ENCODE peak calls at places on chromosomes 3 and 15, in eight cellular contexts. V is adipocyte; G is left lung; H is D341Med; P is fibroblast of lung; W is left kidney; D is omental fat pad; M is stimulated activated effector memory CD8-positive, alpha-beta T cell treated with anti-CD3 and anti-CD28 coated beads, Interleukin-12 subunit alpha, Interleukin-12 subunit beta, amount 100 ng/mL, for 72 hours. X is an unnamed sample.

GRCh38 chr15:84821501-84822021 is 4.4 kb downstream of the ALPK3 start:
- DNase-seq in V (no peak), G (no peak), H (no peak), P (no peak), W (peak; percentile 68), D (no peak), M (no peak), X (no peak)

GRCh38 chr15:22839046-22839705 is 710 bp downstream of the NIPA2 start:
- DNase-seq in V (peak; percentile 59), G (no peak), H (no peak), P (peak; percentile 17), W (peak; percentile 18), D (no peak), M (no peak), X (no peak)

GRCh38 chr3:185630182-185630622 is 44.1 kb downstream of the SENP2 start:
- DNase-seq in V (peak; percentile 39), G (no peak), H (no peak), P (peak; percentile 56), W (no peak), D (no peak), M (no peak), X (peak; percentile 60)

GRCh38 chr3:153221748-153222162 is 59.7 kb downstream of the RAP2B start:
- DNase-seq in V (peak; percentile 78), G (no peak), H (no peak), P (peak; percentile 99), W (peak; percentile 34), D (no peak), M (peak; percentile 76), X (peak; percentile 85)

GRCh38 chr3:15097889-15098288 is 1.1 kb downstream of the RBSN start:
- DNase-seq in V (peak; percentile 20), G (no peak), H (no peak), P (peak; percentile 64), W (peak; percentile 9), D (no peak), M (peak; percentile 77), X (no peak)

GRCh38 chr15:77503240-77503639 is 82.6 kb downstream of the HMG20A start:
- DNase-seq in V (no peak), G (no peak), H (no peak), P (no peak), W (peak; percentile 42), D (no peak), M (no peak), X (no peak)

GRCh38 chr15:63640146-63640545 is 43.0 kb downstream of the FBXL22 start:
- DNase-seq in V (no peak), G (no peak), H (no peak), P (no peak), W (no peak), D (no peak), M (no peak), X (no peak)

GRCh38 chr3:127428344-127429001 is 140.6 kb upstream of the PRR20G start:
- DNase-seq in V (no peak), G (no peak), H (no peak), P (no peak), W (no peak), D (no peak), M (no peak), X (no peak)

GRCh38 chr15:91199511-91199910 is 99.5 kb downstream of the SV2B start:
- DNase-seq in V (no peak), G (no peak), H (no peak), P (no peak), W (no peak), D (no peak), M (no peak), X (no peak)

GRCh38 chr3:187267306-187267705 is 24.2 kb downstream of the MASP1 start:
- DNase-seq in V (no peak), G (no peak), H (no peak), P (no peak), W (no peak), D (no peak), M (no peak), X (no peak)

GRCh38 chr3:30185872-30186271 is 420.5 kb upstream of the TGFBR2 start:
- DNase-seq in V (no peak), G (no peak), H (no peak), P (no peak), W (no peak), D (no peak), M (no peak), X (no peak)

GRCh38 chr3:195078891-195079440 is 192.0 kb downstream of the XXYLT1 start:
- DNase-seq in V (no peak), G (peak; percentile 19), H (no peak), P (no peak), W (no peak), D (no peak), M (no peak), X (no peak)

GRCh38 chr15:77818484-77819270 is 186.0 kb upstream of the LINGO1 start:
- DNase-seq in V (no peak), G (no peak), H (peak; percentile 50), P (no peak), W (no peak), D (no peak), M (no peak), X (no peak)

GRCh38 chr3:189340680-189341460 is 169.1 kb downstream of the TPRG1 start:
- DNase-seq in V (no peak), G (no peak), H (no peak), P (no peak), W (peak; percentile 63), D (no peak), M (no peak), X (peak; percentile 55)

GRCh38 chr15:71682051-71682450 is 128.3 kb upstream of the NR2E3 start:
- DNase-seq in V (no peak), G (no peak), H (no peak), P (no peak), W (no peak), D (no peak), M (peak; percentile 3), X (no peak)

GRCh38 chr3:38565339-38566214 is 69.4 kb downstream of the EXOG start:
- DNase-seq in V (no peak), G (peak; percentile 50), H (no peak), P (no peak), W (no peak), D (no peak), M (no peak), X (no peak)

GRCh38 chr15:48413304-48413703 is 82.1 kb downstream of the DUT start:
- DNase-seq in V (peak; percentile 84), G (no peak), H (no peak), P (peak; percentile 54), W (no peak), D (no peak), M (no peak), X (peak; percentile 16)

GRCh38 chr3:71723452-71724170 is 1.6 kb downstream of the EIF4E3 start:
- DNase-seq in V (no peak), G (no peak), H (no peak), P (no peak), W (no peak), D (no peak), M (peak; percentile 67), X (no peak)

GRCh38 chr3:136938334-136938733 is 19.4 kb upstream of the IL20RB start:
- DNase-seq in V (peak; percentile 34), G (no peak), H (no peak), P (peak; percentile 60), W (no peak), D (no peak), M (no peak), X (no peak)

GRCh38 chr3:61802772-61803171 is 241.4 kb downstream of the PTPRG start:
- DNase-seq in V (no peak), G (no peak), H (no peak), P (no peak), W (no peak), D (no peak), M (no peak), X (no peak)

GRCh38 chr3:99313481-99313880 is 324.9 kb upstream of the COL8A1 start:
- DNase-seq in V (peak; percentile 82), G (no peak), H (no peak), P (peak; percentile 34), W (no peak), D (no peak), M (no peak), X (no peak)

GRCh38 chr3:34727700-34728099 is 911.6 kb upstream of the ARPP21 start:
- DNase-seq in V (no peak), G (no peak), H (no peak), P (no peak), W (peak; percentile 4), D (no peak), M (no peak), X (no peak)

GRCh38 chr3:53613111-53613510 is 118.7 kb downstream of the CACNA1D start:
- DNase-seq in V (no peak), G (no peak), H (no peak), P (no peak), W (no peak), D (no peak), M (no peak), X (no peak)

GRCh38 chr3:154843647-154844046 is 236.5 kb upstream of the MME start:
- DNase-seq in V (no peak), G (no peak), H (no peak), P (no peak), W (no peak), D (no peak), M (no peak), X (no peak)

GRCh38 chr3:183493296-183494045 is 62.0 kb downstream of the KLHL6 start:
- DNase-seq in V (no peak), G (no peak), H (no peak), P (no peak), W (no peak), D (no peak), M (no peak), X (no peak)

GRCh38 chr15:37016287-37016686 is 84.1 kb downstream of the MEIS2 start:
- DNase-seq in V (peak; percentile 41), G (no peak), H (no peak), P (peak; percentile 94), W (peak; percentile 66), D (no peak), M (no peak), X (no peak)

GRCh38 chr3:113205481-113205880 is 5.9 kb upstream of the BOC start:
- DNase-seq in V (no peak), G (no peak), H (no peak), P (no peak), W (no peak), D (no peak), M (peak; percentile 4), X (no peak)

GRCh38 chr3:124429129-124429815 is 301.0 kb upstream of the UMPS start:
- DNase-seq in V (peak; percentile 81), G (no peak), H (no peak), P (peak; percentile 69), W (peak; percentile 35), D (no peak), M (no peak), X (peak; percentile 54)

GRCh38 chr15:48984811-48985352 is 21.2 kb upstream of the SHC4 start:
- DNase-seq in V (peak; percentile 45), G (no peak), H (no peak), P (peak; percentile 36), W (no peak), D (no peak), M (no peak), X (no peak)

GRCh38 chr15:80404057-80404718 is at the start of gene ARNT2:
- DNase-seq in V (peak; percentile 73), G (peak; percentile 80), H (peak; percentile 73), P (peak; percentile 33), W (peak; percentile 89), D (no peak), M (no peak), X (no peak)

GRCh38 chr3:34005886-34006285 is 207.5 kb downstream of the PDCD6IP start:
- DNase-seq in V (peak; percentile 39), G (no peak), H (no peak), P (peak; percentile 89), W (no peak), D (no peak), M (no peak), X (no peak)

GRCh38 chr15:28977377-28978010 is 91.7 kb downstream of the APBA2 start:
- DNase-seq in V (peak; percentile 94), G (no peak), H (no peak), P (peak; percentile 98), W (no peak), D (no peak), M (peak; percentile 34), X (peak; percentile 92)

GRCh38 chr3:27368831-27369607 is at the start of gene NEK10:
- DNase-seq in V (no peak), G (peak; percentile 93), H (peak; percentile 99), P (peak; percentile 87), W (peak; percentile 98), D (peak; percentile 68), M (peak; percentile 91), X (peak; percentile 78)

GRCh38 chr3:19250959-19251610 is 102.8 kb downstream of the KCNH8 start:
- DNase-seq in V (no peak), G (no peak), H (no peak), P (no peak), W (no peak), D (no peak), M (no peak), X (no peak)

X was measured in H4.